ENCODE peak calls at places on chromosome 3, in six cellular contexts. One of them, this sample, is unnamed.

GRCh38 chr3:72661115-72661457 is 187.2 kb downstream of the SHQ1 start:
- DNase-seq in H9: no peak
- DNase-seq in fibroblast of lung: peak
- DNase-seq in mammary epithelial cell: peak
- DNase-seq in IMR-90: peak
- DNase-seq in K562: no peak
- DNase-seq in this sample: peak

GRCh38 chr3:40024526-40024925 is 215.1 kb downstream of the MYRIP start:
- DNase-seq in H9: no peak
- DNase-seq in IMR-90: no peak
- DNase-seq in mammary epithelial cell: no peak
- DNase-seq in fibroblast of lung: no peak
- DNase-seq in K562: no peak
- DNase-seq in this sample: no peak

GRCh38 chr3:53346514-53346913 is 829 bp downstream of the DCP1A start:
- DNase-seq in K562: peak
- DNase-seq in IMR-90: no peak
- DNase-seq in H9: no peak
- DNase-seq in mammary epithelial cell: peak
- DNase-seq in fibroblast of lung: peak
- DNase-seq in this sample: peak

GRCh38 chr3:150094150-150094932 is 123.6 kb upstream of the PFN2 start:
- DNase-seq in IMR-90: peak
- DNase-seq in H9: no peak
- DNase-seq in mammary epithelial cell: peak
- DNase-seq in K562: no peak
- DNase-seq in fibroblast of lung: peak
- DNase-seq in this sample: no peak

GRCh38 chr3:177930771-177931170 is 605.5 kb upstream of the KCNMB2 start:
- DNase-seq in mammary epithelial cell: peak
- DNase-seq in H9: no peak
- DNase-seq in K562: no peak
- DNase-seq in IMR-90: no peak
- DNase-seq in fibroblast of lung: peak
- DNase-seq in this sample: no peak

GRCh38 chr3:66362541-66362941 is 138.3 kb downstream of the LRIG1 start:
- DNase-seq in H9: no peak
- DNase-seq in mammary epithelial cell: no peak
- DNase-seq in K562: no peak
- DNase-seq in IMR-90: peak
- DNase-seq in fibroblast of lung: peak
- DNase-seq in this sample: no peak

GRCh38 chr3:75341324-75342067 is 322.6 kb upstream of the FRG2C start:
- DNase-seq in H9: peak
- DNase-seq in fibroblast of lung: no peak
- DNase-seq in K562: no peak
- DNase-seq in IMR-90: no peak
- DNase-seq in mammary epithelial cell: no peak
- DNase-seq in this sample: no peak

GRCh38 chr3:67090472-67090871 is 92.4 kb downstream of the KBTBD8 start:
- DNase-seq in IMR-90: peak
- DNase-seq in K562: no peak
- DNase-seq in H9: no peak
- DNase-seq in mammary epithelial cell: peak
- DNase-seq in fibroblast of lung: peak
- DNase-seq in this sample: no peak

GRCh38 chr3:71862374-71863145 is 77.6 kb upstream of the PROK2 start:
- DNase-seq in fibroblast of lung: no peak
- DNase-seq in K562: no peak
- DNase-seq in IMR-90: no peak
- DNase-seq in H9: no peak
- DNase-seq in mammary epithelial cell: no peak
- DNase-seq in this sample: no peak

GRCh38 chr3:30526031-30526430 is 80.4 kb upstream of the TGFBR2 start:
- DNase-seq in fibroblast of lung: no peak
- DNase-seq in mammary epithelial cell: no peak
- DNase-seq in IMR-90: no peak
- DNase-seq in K562: no peak
- DNase-seq in H9: no peak
- DNase-seq in this sample: no peak

GRCh38 chr3:142849148-142849547 is 39.7 kb downstream of the PCOLCE2 start:
- DNase-seq in IMR-90: no peak
- DNase-seq in K562: no peak
- DNase-seq in H9: no peak
- DNase-seq in mammary epithelial cell: peak
- DNase-seq in fibroblast of lung: no peak
- DNase-seq in this sample: no peak

GRCh38 chr3:194073926-194074325 is 62.0 kb upstream of the HES1 start:
- DNase-seq in fibroblast of lung: no peak
- DNase-seq in mammary epithelial cell: no peak
- DNase-seq in K562: no peak
- DNase-seq in H9: no peak
- DNase-seq in IMR-90: no peak
- DNase-seq in this sample: no peak

GRCh38 chr3:194077602-194078001 is 58.3 kb upstream of the HES1 start:
- DNase-seq in K562: no peak
- DNase-seq in mammary epithelial cell: no peak
- DNase-seq in H9: no peak
- DNase-seq in fibroblast of lung: no peak
- DNase-seq in IMR-90: no peak
- DNase-seq in this sample: no peak

GRCh38 chr3:194076486-194076885 is 59.5 kb upstream of the HES1 start:
- DNase-seq in mammary epithelial cell: no peak
- DNase-seq in IMR-90: no peak
- DNase-seq in K562: no peak
- DNase-seq in fibroblast of lung: no peak
- DNase-seq in H9: no peak
- DNase-seq in this sample: no peak

GRCh38 chr3:194075088-194075615 is 60.8 kb upstream of the HES1 start:
- DNase-seq in H9: no peak
- DNase-seq in fibroblast of lung: peak
- DNase-seq in mammary epithelial cell: no peak
- DNase-seq in K562: no peak
- DNase-seq in IMR-90: no peak
- DNase-seq in this sample: no peak

DNA sequence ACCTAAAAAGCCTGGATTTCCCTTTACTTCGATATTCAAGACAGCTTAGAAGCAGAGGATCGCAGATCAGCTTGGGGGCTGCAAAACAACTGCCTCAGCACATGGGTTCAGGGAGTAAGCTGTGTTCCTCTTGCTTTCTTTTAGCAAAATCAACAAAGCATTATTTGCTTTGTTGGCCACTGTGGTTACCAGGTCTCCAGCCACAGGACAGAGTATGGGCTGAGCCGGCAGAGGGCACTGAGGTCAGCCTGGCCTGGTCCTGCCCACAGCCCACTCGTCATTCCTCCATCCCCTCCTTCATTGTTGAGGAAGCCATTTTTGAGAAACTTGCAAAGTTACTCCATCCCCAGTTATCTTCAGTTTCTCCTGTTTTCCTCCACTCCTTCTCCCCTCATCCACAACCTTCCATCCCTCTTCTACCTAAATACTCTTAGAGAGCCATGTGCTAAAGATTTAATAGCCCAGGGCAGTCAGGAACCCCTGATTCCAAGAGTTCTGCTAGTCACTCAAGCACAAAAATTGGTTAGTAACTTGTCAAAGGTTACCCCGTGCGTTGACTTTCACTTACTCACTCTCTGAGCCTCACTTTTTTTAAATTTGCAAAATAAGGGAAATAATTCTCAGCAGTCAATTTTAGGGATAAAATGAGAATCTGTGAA is 60.0 kb upstream of the HES1 start:
- DNase-seq in IMR-90: no peak
- DNase-seq in mammary epithelial cell: no peak
- DNase-seq in H9: no peak
- DNase-seq in fibroblast of lung: no peak
- DNase-seq in K562: peak
- DNase-seq in this sample: no peak
- H3K9ac ChIP-seq in IMR-90: no peak
- H3K9ac ChIP-seq in mammary epithelial cell: no peak
- H3K9ac ChIP-seq in H9: no peak
- H3K9ac ChIP-seq in fibroblast of lung: no peak
- H3K9ac ChIP-seq in K562: no peak
- H3K9ac ChIP-seq in this sample: no peak

DNA sequence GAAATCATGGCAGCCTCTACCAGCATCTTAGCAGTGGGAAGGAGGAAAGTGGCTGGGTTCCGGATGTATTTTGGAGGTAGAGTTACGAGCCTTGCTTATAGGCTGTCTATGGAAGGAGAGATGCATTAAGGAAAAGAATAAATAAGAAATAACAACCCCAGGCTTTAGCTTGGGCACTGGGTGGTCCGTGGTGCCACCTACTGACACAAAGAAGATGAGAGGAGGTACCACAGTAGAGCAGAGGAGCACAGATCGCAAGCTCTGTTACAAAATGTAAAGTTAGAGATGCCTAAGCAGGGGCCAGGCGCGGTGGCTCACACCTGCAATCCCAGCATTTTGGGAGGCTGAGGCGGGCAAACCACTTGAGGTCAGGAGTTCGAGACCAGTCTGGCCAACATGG is 74.8 kb downstream of the TMEM39A start:
- DNase-seq in H9: no peak
- DNase-seq in K562: no peak
- DNase-seq in IMR-90: no peak
- DNase-seq in fibroblast of lung: no peak
- DNase-seq in mammary epithelial cell: no peak
- DNase-seq in this sample: no peak
- TF ChIP-seq CTCF in H9: peak
- TF ChIP-seq CTCF in K562: peak
- TF ChIP-seq CTCF in IMR-90: no peak
- TF ChIP-seq CTCF in fibroblast of lung: no peak
- TF ChIP-seq CTCF in mammary epithelial cell: no peak
- TF ChIP-seq CTCF in this sample: no peak

GRCh38 chr3:100006570-100007271 is 107.6 kb downstream of the FILIP1L start:
- DNase-seq in IMR-90: peak
- DNase-seq in K562: no peak
- DNase-seq in fibroblast of lung: peak
- DNase-seq in mammary epithelial cell: peak
- DNase-seq in H9: no peak
- DNase-seq in this sample: no peak
- H3K9ac ChIP-seq in IMR-90: no peak
- H3K9ac ChIP-seq in K562: no peak
- H3K9ac ChIP-seq in fibroblast of lung: no peak
- H3K9ac ChIP-seq in mammary epithelial cell: no peak
- H3K9ac ChIP-seq in H9: no peak
- H3K9ac ChIP-seq in this sample: no peak

GRCh38 chr3:149000207-149000745 is 8.9 kb downstream of the GYG1 start:
- DNase-seq in mammary epithelial cell: peak
- DNase-seq in IMR-90: peak
- DNase-seq in fibroblast of lung: peak
- DNase-seq in H9: no peak
- DNase-seq in K562: no peak
- DNase-seq in this sample: no peak

GRCh38 chr3:149001727-149002126 is 10.4 kb downstream of the GYG1 start:
- DNase-seq in K562: no peak
- DNase-seq in mammary epithelial cell: no peak
- DNase-seq in H9: no peak
- DNase-seq in IMR-90: no peak
- DNase-seq in fibroblast of lung: no peak
- DNase-seq in this sample: no peak

GRCh38 chr3:148998297-148998696 is 7.0 kb downstream of the GYG1 start:
- DNase-seq in K562: no peak
- DNase-seq in IMR-90: peak
- DNase-seq in fibroblast of lung: no peak
- DNase-seq in mammary epithelial cell: no peak
- DNase-seq in H9: no peak
- DNase-seq in this sample: no peak

GRCh38 chr3:148998715-148999413 is 7.5 kb downstream of the GYG1 start:
- DNase-seq in K562: no peak
- DNase-seq in H9: no peak
- DNase-seq in fibroblast of lung: peak
- DNase-seq in IMR-90: peak
- DNase-seq in mammary epithelial cell: peak
- DNase-seq in this sample: no peak

GRCh38 chr3:148999806-149000205 is 8.5 kb downstream of the GYG1 start:
- DNase-seq in IMR-90: peak
- DNase-seq in mammary epithelial cell: no peak
- DNase-seq in fibroblast of lung: peak
- DNase-seq in H9: no peak
- DNase-seq in K562: no peak
- DNase-seq in this sample: no peak
- TF ChIP-seq CTCF in IMR-90: no peak
- TF ChIP-seq CTCF in mammary epithelial cell: no peak
- TF ChIP-seq CTCF in fibroblast of lung: no peak
- TF ChIP-seq CTCF in H9: no peak
- TF ChIP-seq CTCF in K562: no peak
- TF ChIP-seq CTCF in this sample: no peak

GRCh38 chr3:184583345-184584000 is 21.9 kb downstream of the EPHB3 start:
- DNase-seq in IMR-90: no peak
- DNase-seq in fibroblast of lung: no peak
- DNase-seq in H9: no peak
- DNase-seq in mammary epithelial cell: no peak
- DNase-seq in K562: no peak
- DNase-seq in this sample: no peak

GRCh38 chr3:184582998-184583344 is 21.4 kb downstream of the EPHB3 start:
- DNase-seq in H9: no peak
- DNase-seq in IMR-90: no peak
- DNase-seq in mammary epithelial cell: no peak
- DNase-seq in K562: no peak
- DNase-seq in fibroblast of lung: no peak
- DNase-seq in this sample: no peak

GRCh38 chr3:184584001-184584891 is 22.7 kb downstream of the EPHB3 start:
- DNase-seq in mammary epithelial cell: no peak
- DNase-seq in K562: no peak
- DNase-seq in fibroblast of lung: no peak
- DNase-seq in IMR-90: no peak
- DNase-seq in H9: peak
- DNase-seq in this sample: no peak

GRCh38 chr3:184581331-184582210 is 20.0 kb downstream of the EPHB3 start:
- DNase-seq in K562: no peak
- DNase-seq in H9: no peak
- DNase-seq in IMR-90: no peak
- DNase-seq in mammary epithelial cell: no peak
- DNase-seq in fibroblast of lung: no peak
- DNase-seq in this sample: no peak

DNA sequence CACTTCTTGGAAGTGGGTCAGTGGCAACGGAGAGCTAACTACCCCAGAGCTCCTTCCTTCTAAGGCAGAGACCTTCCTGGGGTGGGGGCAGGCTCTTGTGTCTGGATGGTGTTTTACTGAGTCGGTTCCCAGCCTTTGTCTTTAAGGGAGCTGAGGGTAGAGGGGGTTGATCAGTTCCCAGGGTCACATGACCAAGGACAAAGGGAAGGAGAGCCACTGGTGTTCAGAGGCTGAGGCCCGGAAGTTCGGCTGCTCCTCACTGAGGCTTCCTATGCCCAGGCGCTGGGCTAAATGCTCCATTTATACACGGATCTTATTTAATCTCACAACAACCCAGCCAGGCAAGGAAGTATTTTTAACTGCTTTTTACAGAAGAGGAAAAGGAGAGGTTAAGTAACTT is 21.0 kb downstream of the EPHB3 start:
- DNase-seq in mammary epithelial cell: no peak
- DNase-seq in fibroblast of lung: no peak
- DNase-seq in K562: no peak
- DNase-seq in IMR-90: no peak
- DNase-seq in H9: peak
- DNase-seq in this sample: no peak
- H3K9ac ChIP-seq in mammary epithelial cell: no peak
- H3K9ac ChIP-seq in fibroblast of lung: peak
- H3K9ac ChIP-seq in K562: no peak
- H3K9ac ChIP-seq in IMR-90: no peak
- H3K9ac ChIP-seq in H9: no peak
- H3K9ac ChIP-seq in this sample: peak

GRCh38 chr3:98185180-98185579 is 18.7 kb downstream of the OR5H15 start:
- DNase-seq in IMR-90: no peak
- DNase-seq in mammary epithelial cell: no peak
- DNase-seq in H9: peak
- DNase-seq in K562: no peak
- DNase-seq in fibroblast of lung: no peak
- DNase-seq in this sample: no peak
- TF ChIP-seq CTCF in IMR-90: no peak
- TF ChIP-seq CTCF in mammary epithelial cell: no peak
- TF ChIP-seq CTCF in H9: peak
- TF ChIP-seq CTCF in K562: no peak
- TF ChIP-seq CTCF in fibroblast of lung: no peak
- TF ChIP-seq CTCF in this sample: no peak